ENCODE peak calls at places on chromosomes 2 and 18, in six cellular contexts. C is brain microvascular endothelial cell, F is heart left ventricle, Z is sigmoid colon, E is Peyer's patch, O is lower lobe of right lung. D is an unnamed sample. For H3K36me3, the result is how much of the 10 kb centered on the place peaks cover.

GRCh38 chr18:159037-159652 is 788 bp downstream of the USP14 start:
- DNase-seq in C (no peak), F (no peak), Z (no peak), E (no peak), O (no peak), D (no peak)

GRCh38 chr18:80109676-80110078 is 615 bp downstream of the ADNP2 start:
- DNase-seq in C (peak), F (peak), Z (peak), E (peak), O (peak), D (no peak)

GRCh38 chr2:240752209-240752608 is 60.5 kb downstream of the AQP12A start:
- DNase-seq in C (no peak), F (no peak), Z (no peak), E (no peak), O (no peak), D (no peak)

GRCh38 chr2:160105366-160105765 is 43.0 kb upstream of the PLA2R1 start:
- DNase-seq in C (no peak), F (no peak), Z (no peak), E (no peak), O (no peak), D (no peak)

GRCh38 chr2:164314148-164314547 is 307.1 kb downstream of the GRB14 start:
- DNase-seq in C (peak), F (no peak), Z (no peak), E (no peak), O (no peak), D (no peak)

GRCh38 chr2:214604861-214605260 is 194.0 kb downstream of the VWC2L start:
- DNase-seq in C (peak), F (no peak), Z (no peak), E (no peak), O (no peak), D (no peak)

GRCh38 chr2:28695245-28695647 is 56.4 kb upstream of the PPP1CB start:
- DNase-seq in C (no peak), F (no peak), Z (no peak), E (no peak), O (no peak), D (no peak)

GRCh38 chr2:7697052-7697451 is 779.8 kb downstream of the RNF144A start:
- DNase-seq in C (no peak), F (no peak), Z (no peak), E (no peak), O (no peak), D (no peak)

GRCh38 chr18:48771641-48772380 is 179.0 kb downstream of the SMAD7 start:
- DNase-seq in C (no peak), F (peak), Z (no peak), E (no peak), O (peak), D (no peak)

GRCh38 chr2:209629622-209630021 is 142.0 kb upstream of the UNC80 start:
- DNase-seq in C (peak), F (no peak), Z (no peak), E (no peak), O (no peak), D (no peak)

GRCh38 chr2:19714926-19715325 is 186.9 kb downstream of the TTC32 start:
- DNase-seq in C (no peak), F (no peak), Z (no peak), E (no peak), O (no peak), D (no peak)

GRCh38 chr2:157722580-157723234 is 94.0 kb upstream of the ACVR1C start:
- DNase-seq in C (no peak), F (no peak), Z (no peak), E (no peak), O (no peak), D (no peak)

GRCh38 chr2:45168731-45169338 is 159.6 kb upstream of the SIX2 start:
- DNase-seq in C (no peak), F (no peak), Z (no peak), E (no peak), O (no peak), D (no peak)

GRCh38 chr18:40375811-40376210 is 1579.2 kb upstream of the PIK3C3 start:
- DNase-seq in C (no peak), F (no peak), Z (no peak), E (no peak), O (no peak), D (no peak)

GRCh38 chr2:23492337-23492675 is 107.3 kb downstream of the KLHL29 start:
- DNase-seq in C (no peak), F (no peak), Z (no peak), E (no peak), O (no peak), D (no peak)

GRCh38 chr2:136291871-136292270 is 173.9 kb upstream of the CXCR4 start:
- DNase-seq in C (no peak), F (no peak), Z (no peak), E (no peak), O (no peak), D (no peak)

GRCh38 chr2:174326880-174327558 is 7.7 kb upstream of the SP9 start:
- DNase-seq in C (no peak), F (no peak), Z (no peak), E (no peak), O (no peak), D (no peak)

GRCh38 chr2:220779918-220780317 is 792.2 kb downstream of the EPHA4 start:
- DNase-seq in C (peak), F (no peak), Z (no peak), E (no peak), O (no peak), D (no peak)

GRCh38 chr2:166803314-166803986 is 84.8 kb upstream of the XIRP2 start:
- DNase-seq in C (peak), F (no peak), Z (no peak), E (no peak), O (no peak), D (no peak)

GRCh38 chr18:78625446-78625845 is 354.2 kb upstream of the SALL3 start:
- DNase-seq in C (no peak), F (no peak), Z (no peak), E (no peak), O (no peak), D (no peak)

GRCh38 chr18:66916834-66917233 is 312.9 kb upstream of the CDH19 start:
- DNase-seq in C (no peak), F (no peak), Z (no peak), E (no peak), O (no peak), D (no peak)

GRCh38 chr2:223026357-223027110 is 25.5 kb upstream of the KCNE4 start:
- DNase-seq in C (no peak), F (no peak), Z (no peak), E (no peak), O (no peak), D (no peak)

GRCh38 chr2:11399113-11399762 is 54.8 kb upstream of the ROCK2 start:
- DNase-seq in C (no peak), F (no peak), Z (no peak), E (no peak), O (no peak), D (no peak)

GRCh38 chr18:45780568-45780967 is 44.9 kb upstream of the SIGLEC15 start:
- DNase-seq in C (no peak), F (no peak), Z (no peak), E (no peak), O (no peak), D (no peak)

DNA sequence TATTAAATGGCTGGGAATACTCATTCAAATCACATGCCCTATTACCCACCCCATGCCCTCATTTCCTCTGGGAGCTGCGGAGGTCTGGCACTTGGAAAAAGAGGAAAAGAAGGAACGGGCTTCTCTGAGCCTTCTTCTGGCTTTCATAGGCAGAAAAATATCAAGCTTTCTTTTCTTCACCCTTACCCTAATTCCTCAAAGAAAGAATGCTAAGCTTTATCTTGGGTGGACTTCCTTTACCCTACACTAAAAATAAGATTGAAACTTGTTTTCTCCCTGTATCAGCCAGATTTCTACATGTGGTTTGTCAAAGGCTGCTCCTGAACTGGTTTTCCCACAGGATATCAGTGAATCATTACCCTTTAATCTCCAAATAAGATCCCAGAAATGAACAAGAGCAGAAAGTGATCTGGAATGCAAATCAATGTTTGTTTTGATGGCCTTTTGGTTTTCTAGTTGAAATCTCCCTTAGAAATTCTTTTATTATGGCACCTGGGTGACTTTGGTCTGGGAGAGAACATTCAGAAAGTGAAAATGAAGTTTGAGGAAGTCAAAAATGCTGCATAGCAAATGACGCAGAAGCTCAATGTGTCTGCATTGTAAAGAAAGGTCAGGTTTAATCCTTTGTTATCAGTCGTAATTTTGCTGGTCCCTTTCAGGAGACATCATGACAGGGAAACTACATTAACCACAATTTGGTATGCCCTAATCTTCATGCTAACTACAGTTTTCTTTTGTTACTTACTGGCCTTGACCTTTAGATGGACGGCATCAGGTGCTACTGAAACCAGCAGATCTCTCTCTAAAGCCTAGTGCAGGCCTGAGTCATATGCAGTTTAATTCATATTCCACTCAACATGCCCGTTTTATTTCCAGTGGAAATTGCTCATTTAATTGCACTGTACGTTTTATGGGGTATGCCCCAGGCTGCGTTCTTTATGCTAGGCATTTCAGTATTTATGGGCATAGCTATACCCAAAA is 46.6 kb upstream of the HNRNPA3 start:
- DNase-seq in C (peak), F (no peak), Z (no peak), E (no peak), O (no peak), D (no peak)
- H3K27ac ChIP-seq in C (peak), F (peak), Z (peak), E (peak), O (peak), D (peak)

DNA sequence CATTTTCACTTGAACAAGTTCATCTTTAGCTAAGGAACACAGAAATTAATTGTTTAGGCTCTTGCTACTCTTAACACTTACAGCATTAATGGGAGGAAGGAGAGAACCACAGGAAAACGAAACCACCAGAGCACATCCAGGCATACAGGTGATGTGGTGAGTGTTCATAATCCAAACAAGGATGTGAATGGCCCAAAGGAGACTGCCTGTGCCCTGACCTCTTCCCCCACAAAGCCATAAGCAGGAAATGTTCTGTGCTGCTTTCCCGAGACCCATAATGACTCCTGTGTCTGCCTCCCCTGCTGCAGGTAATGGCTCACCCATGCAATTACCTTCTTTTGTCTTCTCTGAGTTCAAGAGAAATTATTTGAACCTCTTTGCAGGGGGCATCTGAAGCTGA is 295.9 kb upstream of the LINC00305 start:
- DNase-seq in C (no peak), F (no peak), Z (no peak), E (no peak), O (no peak), D (no peak)
- TF ChIP-seq CTCF in C (no peak), F (no peak), Z (no peak), E (no peak), O (no peak), D (no peak)

DNA sequence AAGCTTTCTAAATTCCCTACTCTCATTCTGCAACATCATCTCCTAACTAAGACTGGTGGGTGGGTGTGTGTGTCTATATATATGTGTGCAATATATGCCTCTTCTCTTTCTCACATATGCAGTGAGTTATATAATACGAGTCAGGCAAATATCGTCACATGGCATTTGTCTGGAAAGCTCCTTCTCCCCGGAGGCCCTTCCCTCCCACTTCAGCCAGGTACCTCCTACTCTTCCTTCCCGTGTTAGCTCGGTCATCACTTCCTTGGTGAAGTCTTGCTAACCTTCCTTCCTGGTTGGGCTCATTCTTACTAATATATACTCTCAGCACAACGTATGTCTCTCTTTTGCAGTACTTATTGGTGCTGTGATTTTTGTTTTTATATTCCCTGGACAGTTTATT is 66.4 kb upstream of the NCK2 start:
- DNase-seq in C (no peak), F (no peak), Z (no peak), E (no peak), O (no peak), D (no peak)
- H3K36me3 ChIP-seq in C (under half), F (under half), Z (under half), E (under half), O (under half), D (under half)

DNA sequence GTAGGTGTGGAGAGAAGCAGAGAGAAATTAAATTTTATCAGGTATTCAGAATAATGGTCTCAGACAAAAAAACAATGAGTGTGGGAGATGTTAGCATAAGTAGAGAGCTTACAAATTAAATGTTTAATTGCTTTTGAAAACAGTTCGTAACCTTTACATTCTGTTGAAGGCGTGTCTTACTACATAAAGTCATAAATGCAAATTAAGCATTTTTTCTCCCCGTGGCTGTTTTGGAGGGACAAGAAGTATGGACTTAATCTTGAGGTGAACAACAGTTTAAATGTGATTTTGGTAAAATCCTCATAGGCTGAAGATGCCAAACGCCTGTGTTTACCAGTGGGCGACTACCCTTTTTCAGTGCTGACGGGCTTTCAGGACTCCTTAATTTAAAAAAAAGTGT is 55.7 kb downstream of the OXER1 start:
- DNase-seq in C (no peak), F (no peak), Z (no peak), E (no peak), O (no peak), D (no peak)
- H3K27ac ChIP-seq in C (no peak), F (no peak), Z (no peak), E (no peak), O (no peak), D (no peak)

GRCh38 chr2:22043784-22044183 is 920.0 kb downstream of the TDRD15 start:
- DNase-seq in C (no peak), F (no peak), Z (no peak), E (no peak), O (no peak), D (no peak)
- TF ChIP-seq CTCF in C (no peak), F (no peak), Z (no peak), E (no peak), O (no peak), D (no peak)

GRCh38 chr2:69359371-69359770 is 27.7 kb downstream of the GFPT1 start:
- DNase-seq in C (no peak), F (no peak), Z (no peak), E (no peak), O (no peak), D (no peak)
- H3K36me3 ChIP-seq in C (half or more), F (half or more), Z (under half), E (under half), O (half or more), D (half or more)

GRCh38 chr2:96409543-96410184 is 74.1 kb downstream of the NCAPH start:
- DNase-seq in C (no peak), F (no peak), Z (no peak), E (no peak), O (no peak), D (no peak)
- H3K27ac ChIP-seq in C (no peak), F (peak), Z (no peak), E (no peak), O (no peak), D (no peak)

DNA sequence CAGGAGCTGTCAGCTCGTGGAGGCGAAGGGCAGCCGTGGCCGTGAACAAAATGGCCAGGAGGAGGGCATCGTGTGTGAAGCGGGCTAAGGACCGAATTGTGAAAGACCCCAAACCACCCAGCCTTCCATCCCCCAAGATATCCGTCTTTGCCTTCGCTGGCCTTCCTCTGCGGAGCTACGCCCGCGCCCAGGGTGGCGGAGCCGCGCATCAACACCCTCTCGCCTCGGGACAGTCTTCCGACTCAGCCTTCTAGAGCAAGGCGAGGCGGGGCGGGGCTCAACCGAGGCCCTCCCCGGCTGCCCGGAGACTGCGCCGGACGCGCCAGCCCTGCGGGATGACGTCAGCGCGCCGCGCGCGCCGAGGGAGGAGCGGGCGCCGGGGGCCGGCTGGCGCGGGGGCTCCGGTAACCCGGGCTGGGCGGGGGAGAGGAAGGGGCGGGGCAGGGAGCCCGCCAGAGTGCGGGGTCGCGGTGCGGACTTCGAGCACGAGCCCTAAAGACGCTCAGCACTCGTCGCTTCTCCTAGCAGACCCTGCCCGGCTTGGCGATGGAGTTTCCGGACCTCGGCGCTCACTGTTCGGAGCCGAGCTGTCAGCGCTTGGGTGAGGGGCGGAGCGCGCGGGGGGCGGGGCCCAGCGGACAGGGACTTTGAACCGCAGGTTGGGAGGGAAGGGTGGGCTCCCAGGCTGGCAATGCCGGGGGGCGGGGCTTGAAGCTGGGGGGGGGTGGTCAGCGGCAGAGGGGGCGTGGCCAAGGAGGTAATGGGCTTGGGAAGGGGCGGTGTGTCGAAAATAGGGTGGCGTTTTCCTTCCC is at the start of gene ZFAND2B:
- DNase-seq in C (peak), F (peak), Z (peak), E (peak), O (peak), D (peak)
- TF ChIP-seq CTCF in C (peak), F (no peak), Z (peak), E (no peak), O (no peak), D (peak)

GRCh38 chr18:74420926-74421325 is 36.2 kb downstream of the DIPK1C start:
- DNase-seq in C (no peak), F (no peak), Z (no peak), E (no peak), O (no peak), D (no peak)

GRCh38 chr18:74416124-74416523 is 41.0 kb downstream of the DIPK1C start:
- DNase-seq in C (no peak), F (peak), Z (no peak), E (no peak), O (no peak), D (no peak)

GRCh38 chr18:74419761-74420160 is 37.3 kb downstream of the DIPK1C start:
- DNase-seq in C (no peak), F (no peak), Z (no peak), E (no peak), O (no peak), D (no peak)

GRCh38 chr18:74420491-74420890 is 36.6 kb downstream of the DIPK1C start:
- DNase-seq in C (no peak), F (no peak), Z (peak), E (no peak), O (no peak), D (no peak)

DNA sequence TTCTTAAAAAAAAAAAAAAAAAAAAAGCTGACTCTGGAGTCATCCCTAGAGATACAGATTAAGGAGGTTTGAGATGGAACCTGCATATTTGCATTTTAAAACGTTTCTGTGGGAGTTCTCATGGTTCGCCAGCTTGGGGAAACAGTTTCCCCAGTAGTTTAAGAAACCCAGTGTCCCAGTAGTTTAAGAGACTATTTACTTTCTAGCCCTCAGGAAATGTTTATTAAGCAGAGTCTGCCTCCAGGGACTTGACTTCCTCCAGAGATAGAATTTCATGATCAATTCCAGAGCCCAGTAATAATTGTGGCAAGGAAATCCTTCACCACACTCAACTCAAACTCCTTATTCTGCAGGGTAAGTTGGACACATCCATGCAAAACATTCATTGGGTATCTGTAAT is 39.1 kb downstream of the DIPK1C start:
- DNase-seq in C (no peak), F (no peak), Z (no peak), E (no peak), O (no peak), D (no peak)
- H3K36me3 ChIP-seq in C (under half), F (under half), Z (under half), E (under half), O (under half), D (under half)

D was measured in upper lobe of right lung.